ENCODE peak calls at places on chromosomes 11 and 22, in four cellular contexts. R is Calu3, Y is fibroblast of lung, Z is body of pancreas. O is an unnamed sample.

GRCh38 chr11:68116892-68117435 is 4.2 kb downstream of the CHKA start:
- DNase-seq in R (no peak), Y (no peak), Z (no peak), O (no peak)

GRCh38 chr11:75386912-75387311 is 12.4 kb upstream of the RPS3 start:
- DNase-seq in R (no peak), Y (no peak), Z (no peak), O (no peak)

GRCh38 chr11:110531056-110531756 is 101.5 kb downstream of the FDX1 start:
- DNase-seq in R (no peak), Y (no peak), Z (no peak), O (no peak)

GRCh38 chr11:114275295-114275694 is 20.9 kb upstream of the NNMT start:
- DNase-seq in R (no peak), Y (no peak), Z (no peak), O (no peak)

GRCh38 chr22:46377566-46378498 is 42.3 kb downstream of the TRMU start:
- DNase-seq in R (peak), Y (no peak), Z (peak), O (no peak)

GRCh38 chr11:86147004-86147403 is 78.1 kb upstream of the PICALM start:
- DNase-seq in R (no peak), Y (no peak), Z (no peak), O (no peak)

GRCh38 chr22:17774928-17775675 is 833 bp upstream of the BID start:
- DNase-seq in R (no peak), Y (no peak), Z (no peak), O (no peak)

GRCh38 chr11:30422828-30423648 is 100.1 kb downstream of the ARL14EP start:
- DNase-seq in R (no peak), Y (no peak), Z (peak), O (no peak)

GRCh38 chr11:45647786-45648185 is 17.6 kb downstream of the CHST1 start:
- DNase-seq in R (no peak), Y (no peak), Z (no peak), O (no peak)

GRCh38 chr11:58434217-58434616 is 6.3 kb upstream of the OR5B2 start:
- DNase-seq in R (no peak), Y (no peak), Z (no peak), O (no peak)

GRCh38 chr11:14148653-14149273 is 186.2 kb downstream of the SPON1 start:
- DNase-seq in R (no peak), Y (peak), Z (no peak), O (peak)

GRCh38 chr11:5767056-5767455 is 13.0 kb downstream of the OR52N4 start:
- DNase-seq in R (no peak), Y (no peak), Z (no peak), O (no peak)

GRCh38 chr22:21587803-21588611 is 20.5 kb downstream of the UBE2L3 start:
- DNase-seq in R (no peak), Y (peak), Z (no peak), O (peak)

GRCh38 chr11:69374110-69374981 is 80.4 kb downstream of the MYEOV start:
- DNase-seq in R (no peak), Y (no peak), Z (no peak), O (no peak)

GRCh38 chr11:118000067-118000849 is 14.1 kb downstream of the IL10RA start:
- DNase-seq in R (no peak), Y (no peak), Z (no peak), O (no peak)

GRCh38 chr11:121967131-121967689 is 148.8 kb downstream of the BLID start:
- DNase-seq in R (no peak), Y (no peak), Z (no peak), O (no peak)

GRCh38 chr11:45431301-45432018 is 145.3 kb upstream of the SYT13 start:
- DNase-seq in R (no peak), Y (no peak), Z (no peak), O (no peak)

GRCh38 chr11:100984668-100985067 is 144.9 kb downstream of the PGR start:
- DNase-seq in R (no peak), Y (no peak), Z (no peak), O (no peak)

GRCh38 chr11:73521621-73522020 is 76.3 kb downstream of the FAM168A start:
- DNase-seq in R (no peak), Y (no peak), Z (no peak), O (no peak)

GRCh38 chr11:93510196-93510898 is 32.8 kb downstream of the SMCO4 start:
- DNase-seq in R (no peak), Y (no peak), Z (no peak), O (no peak)